ENCODE peak calls at places on chromosomes 6 and 20, in ten cellular contexts. L is stimulated activated CD8-positive, alpha-beta memory T cell treated with anti-CD3 and anti-CD28 coated beads, Interleukin-15, amount 100 ng/mL, for 24 hours; O is mesendoderm; U is epithelial cell of esophagus; T is effector CD8-positive, alpha-beta T cell; D is DMS79 treated with DMSO at 0.1 percent for 48 hours; R is occipital lobe; K is NCI-H1417 treated with DMSO at 0.1 percent for 48 hours; H is D341Med; W is CD4-positive, CD25-positive, alpha-beta regulatory T cell. A is an unnamed sample.

GRCh38 chr6:138441965-138442364 is 37.9 kb downstream of the HEBP2 start:
- DNase-seq in L (no peak), O (no peak), U (no peak), T (no peak), D (no peak), R (no peak), K (no peak), H (no peak), W (no peak), A (no peak)

GRCh38 chr6:41538556-41539182 is 7.5 kb upstream of the FOXP4 start:
- DNase-seq in L (no peak), O (no peak), U (peak; percentile 56), T (no peak), D (no peak), R (no peak), K (no peak), H (no peak), W (no peak), A (no peak)

GRCh38 chr6:163132050-163132750 is 282.3 kb upstream of the QKI start:
- DNase-seq in L (no peak), O (no peak), U (no peak), T (no peak), D (no peak), R (no peak), K (no peak), H (no peak), W (no peak), A (no peak)

GRCh38 chr20:313948-314347 is 11.4 kb upstream of the SOX12 start:
- DNase-seq in L (no peak), O (no peak), U (peak; percentile 83), T (no peak), D (no peak), R (no peak), K (no peak), H (no peak), W (no peak), A (no peak)

GRCh38 chr6:44301106-44301505 is 12.0 kb downstream of the AARS2 start:
- DNase-seq in L (no peak), O (no peak), U (no peak), T (no peak), D (no peak), R (no peak), K (no peak), H (no peak), W (no peak), A (no peak)

GRCh38 chr6:42745083-42745637 is 743 bp downstream of the TBCC start:
- DNase-seq in L (no peak), O (peak; percentile 54), U (peak; percentile 30), T (no peak), D (peak; percentile 42), R (peak; percentile 24), K (no peak), H (no peak), W (peak; percentile 46), A (no peak)

GRCh38 chr6:56986611-56987010 is 31.7 kb downstream of the BEND6 start:
- DNase-seq in L (no peak), O (no peak), U (no peak), T (no peak), D (no peak), R (no peak), K (no peak), H (no peak), W (no peak), A (no peak)

GRCh38 chr6:53800976-53801375 is 6.2 kb downstream of the LRRC1 start:
- DNase-seq in L (no peak), O (no peak), U (no peak), T (no peak), D (no peak), R (no peak), K (no peak), H (no peak), W (no peak), A (no peak)

GRCh38 chr6:136628996-136629395 is 78.8 kb upstream of the MAP7 start:
- DNase-seq in L (no peak), O (no peak), U (peak; percentile 72), T (no peak), D (no peak), R (no peak), K (no peak), H (no peak), W (peak; percentile 20), A (no peak)

GRCh38 chr20:63177134-63177784 is 38.7 kb downstream of the YTHDF1 start:
- DNase-seq in L (no peak), O (peak; percentile 28), U (peak; percentile 34), T (no peak), D (no peak), R (peak; percentile 61), K (no peak), H (peak; percentile 82), W (peak; percentile 18), A (no peak)

GRCh38 chr20:59723607-59724456 is 119.5 kb downstream of the PHACTR3 start:
- DNase-seq in L (no peak), O (peak; percentile 0), U (no peak), T (no peak), D (peak; percentile 92), R (no peak), K (no peak), H (no peak), W (no peak), A (no peak)

GRCh38 chr20:55584307-55584706 is 421.0 kb downstream of the CBLN4 start:
- DNase-seq in L (no peak), O (no peak), U (no peak), T (no peak), D (no peak), R (no peak), K (no peak), H (no peak), W (no peak), A (no peak)